ENCODE peak calls at places on chromosomes 2 and 18, in five cellular contexts. P is gastrocnemius medialis; Y is neural crest cell; S is cardiac fibroblast; B is activated CD8-positive, alpha-beta T cell treated with anti-CD3 and anti-CD28 coated beads for 36 hours. D is an unnamed sample.

GRCh38 chr18:79657342-79657996 is 22.1 kb upstream of the CTDP1 start:
- DNase-seq in Y (no peak), B (no peak), S (no peak), P (no peak), D (no peak)

GRCh38 chr2:233165895-233166661 is 85.4 kb upstream of the ATG16L1 start:
- DNase-seq in Y (no peak), S (no peak), B (peak), P (peak), D (no peak)

GRCh38 chr2:169819106-169819505 is 5.6 kb downstream of the METTL5 start:
- DNase-seq in S (peak), B (no peak), Y (no peak), P (no peak), D (no peak)

GRCh38 chr2:60475311-60475830 is 78.1 kb downstream of the BCL11A start:
- DNase-seq in Y (no peak), P (no peak), B (no peak), S (no peak), D (no peak)

GRCh38 chr2:95393901-95394300 is 8.6 kb upstream of the FAHD2A start:
- DNase-seq in Y (no peak), B (no peak), S (no peak), P (no peak), D (no peak)

GRCh38 chr2:165573534-165574461 is 104.3 kb downstream of the CSRNP3 start:
- DNase-seq in B (no peak), S (peak), P (no peak), Y (peak), D (peak)

GRCh38 chr2:225487901-225488416 is 88.4 kb downstream of the NYAP2 start:
- DNase-seq in P (no peak), B (no peak), Y (no peak), S (no peak), D (no peak)

GRCh38 chr2:237726401-237726830 is 72.2 kb upstream of the RBM44 start:
- DNase-seq in P (no peak), S (peak), Y (no peak), B (no peak), D (no peak)

GRCh38 chr2:215796160-215796559 is 217.2 kb downstream of the MREG start:
- DNase-seq in Y (no peak), B (no peak), S (peak), P (no peak), D (no peak)

GRCh38 chr2:63104482-63104881 is 53.9 kb downstream of the OTX1 start:
- DNase-seq in Y (no peak), B (no peak), P (no peak), S (no peak), D (no peak)

GRCh38 chr2:207504513-207505171 is 25.1 kb upstream of the CREB1 start:
- DNase-seq in P (no peak), Y (peak), S (peak), B (no peak), D (no peak)
- TF ChIP-seq CTCF in P (no peak), Y (no peak), S (peak), B (no peak), D (no peak)

DNA sequence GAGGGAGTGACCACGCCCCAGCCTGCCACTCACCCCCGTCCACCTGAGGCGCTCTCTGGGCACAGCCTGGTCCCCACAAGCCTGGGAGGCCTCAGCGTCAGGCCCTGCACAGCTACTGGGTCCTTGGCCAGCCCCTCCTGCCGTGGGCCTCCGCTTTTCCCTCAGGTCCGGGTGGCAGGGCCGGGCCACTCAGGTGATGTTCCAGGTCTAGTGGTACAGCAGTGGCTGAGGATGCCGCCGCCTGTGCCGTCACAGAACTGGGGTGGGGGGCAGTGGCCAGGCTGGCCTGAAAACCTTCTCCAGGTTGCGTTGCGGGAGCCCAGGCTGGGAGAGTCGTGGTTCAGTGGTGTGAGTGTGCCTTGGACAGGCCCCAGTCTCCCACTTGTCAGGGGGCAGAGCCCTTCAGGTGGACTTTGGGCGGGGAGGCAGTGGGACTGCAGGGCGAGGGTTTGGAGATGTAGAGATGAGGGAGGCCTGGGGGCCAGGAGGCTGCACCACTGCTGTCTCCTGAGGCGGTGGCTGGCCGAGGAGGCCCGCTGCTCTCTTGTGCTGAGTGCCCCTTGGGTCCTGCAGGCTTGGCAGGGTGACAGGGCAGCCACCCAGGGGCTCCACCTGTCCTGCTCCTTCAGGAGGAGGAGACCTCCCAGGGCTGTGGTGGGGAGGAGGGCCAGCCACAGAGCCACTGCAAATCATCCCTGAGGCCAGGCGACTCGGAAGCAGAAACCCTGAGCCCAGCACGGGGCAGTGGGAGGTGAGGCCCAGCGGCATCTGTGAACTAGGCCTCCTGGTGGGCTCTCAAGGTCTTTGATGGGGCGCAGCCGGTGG is 7.6 kb downstream of the GPC1 start:
- DNase-seq in P (no peak), S (no peak), B (no peak), Y (no peak), D (no peak)
- TF ChIP-seq CTCF in P (no peak), S (no peak), B (no peak), Y (no peak), D (no peak)

GRCh38 chr2:73776869-73777519 is 2.9 kb downstream of the DUSP11 start:
- DNase-seq in B (no peak), S (peak), Y (no peak), P (no peak), D (no peak)

GRCh38 chr2:73776381-73776780 is 3.5 kb downstream of the DUSP11 start:
- DNase-seq in P (no peak), S (peak), Y (no peak), B (no peak), D (no peak)

GRCh38 chr2:73779472-73780241 is at the start of gene DUSP11:
- DNase-seq in Y (peak), B (peak), P (peak), S (peak), D (peak)

GRCh38 chr2:73780242-73780582 is 309 bp upstream of the DUSP11 start:
- DNase-seq in P (no peak), B (no peak), Y (no peak), S (no peak), D (no peak)
- TF ChIP-seq CTCF in P (no peak), B (no peak), Y (no peak), S (no peak), D (peak)

DNA sequence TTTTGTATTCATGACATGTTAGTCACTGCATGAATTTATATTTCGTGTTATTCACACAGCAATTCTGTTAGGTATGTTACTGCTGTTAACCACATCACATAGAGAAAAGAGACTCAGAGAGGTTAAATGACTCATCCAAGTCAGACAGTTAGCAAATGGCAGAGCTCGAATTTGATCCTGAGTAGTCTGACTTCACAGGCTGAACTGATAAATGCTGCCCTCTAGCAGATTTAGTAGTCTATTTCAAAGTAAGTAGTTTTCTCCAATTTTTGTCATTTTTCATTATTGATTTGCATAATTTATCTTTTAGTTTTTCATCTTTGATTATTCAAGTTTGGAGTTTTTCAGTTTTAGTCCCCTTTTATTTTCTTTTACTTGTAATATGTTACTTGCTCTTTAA is 58.3 kb downstream of the WDR7 start:
- DNase-seq in B (peak), Y (no peak), S (peak), P (no peak), D (no peak)
- TF ChIP-seq CTCF in B (peak), Y (no peak), S (peak), P (no peak), D (no peak)

DNA sequence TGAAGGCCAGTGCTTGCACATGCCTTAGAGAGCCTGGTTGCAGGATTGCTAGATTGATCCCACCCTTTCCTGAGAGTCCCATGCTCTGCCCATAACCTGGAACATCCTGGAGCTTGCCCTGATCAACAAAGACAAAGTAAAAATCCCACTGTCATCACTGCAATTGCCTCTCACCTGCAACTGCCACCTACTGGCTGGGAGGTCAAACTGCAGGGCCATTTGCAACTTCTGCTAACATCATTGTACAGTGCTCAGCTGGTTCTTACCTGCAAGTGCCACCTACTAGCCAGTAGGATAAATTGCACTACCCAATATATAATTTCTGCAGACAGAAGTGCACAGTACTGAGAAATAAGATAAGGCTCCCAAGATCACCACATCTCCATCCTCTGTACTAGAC is 947.5 kb downstream of the CPS1 start:
- DNase-seq in B (peak), P (no peak), S (no peak), Y (no peak), D (no peak)
- TF ChIP-seq CTCF in B (peak), P (no peak), S (no peak), Y (peak), D (peak)

GRCh38 chr2:37201766-37202165 is 5.5 kb downstream of the CEBPZOS start:
- DNase-seq in S (no peak), B (peak), Y (no peak), P (no peak), D (no peak)
- TF ChIP-seq CTCF in S (no peak), B (no peak), Y (no peak), P (no peak), D (no peak)

GRCh38 chr2:235746257-235746934 is 252.6 kb downstream of the AGAP1 start:
- DNase-seq in P (peak), Y (peak), S (peak), B (peak), D (peak)
- TF ChIP-seq CTCF in P (peak), Y (peak), S (peak), B (peak), D (peak)

GRCh38 chr18:57781128-57781463 is 22.0 kb downstream of the ATP8B1 start:
- DNase-seq in S (no peak), P (no peak), Y (no peak), B (no peak), D (no peak)
- TF ChIP-seq CTCF in S (no peak), P (no peak), Y (no peak), B (no peak), D (no peak)

GRCh38 chr2:213934560-213934959 is 476.3 kb upstream of the VWC2L start:
- DNase-seq in Y (no peak), B (peak), S (peak), P (no peak), D (no peak)
- TF ChIP-seq CTCF in Y (peak), B (peak), S (peak), P (peak), D (peak)

DNA sequence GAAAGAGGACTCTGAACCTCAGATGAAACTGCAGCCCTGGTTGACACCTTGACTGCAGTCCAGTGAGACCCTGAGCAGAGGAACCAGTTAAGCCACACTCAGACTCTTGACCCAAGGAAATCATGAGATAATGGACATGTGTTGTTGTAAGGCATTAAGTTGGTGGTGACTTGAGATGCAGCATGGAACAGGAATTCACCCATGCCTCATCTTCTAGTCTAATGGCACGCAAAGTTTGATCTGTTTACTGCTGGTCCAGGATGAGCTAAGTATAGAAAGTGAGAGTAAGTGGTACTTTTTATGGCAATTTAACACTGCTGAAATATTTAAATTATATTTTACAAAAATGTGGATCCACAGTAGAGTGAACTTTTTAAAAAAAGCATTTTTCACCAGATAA is 51.3 kb upstream of the LTBP1 start:
- DNase-seq in P (no peak), B (no peak), S (peak), Y (no peak), D (no peak)
- TF ChIP-seq CTCF in P (no peak), B (no peak), S (no peak), Y (no peak), D (no peak)

D was measured in glutamatergic neuron.